ENCODE peak calls at places on chromosomes 3 and 15, in eight cellular contexts. One of them, this sample, is unnamed. For H3K4me1, the result is how much of the 10 kb centered on the place peaks cover.

GRCh38 chr3:67202053-67202452 is 203.9 kb downstream of the KBTBD8 start:
- DNase-seq in upper lobe of right lung: no peak
- DNase-seq in Karpas-422: no peak
- DNase-seq in stomach: no peak
- DNase-seq in mesenchymal stem cell: no peak
- DNase-seq in tibial artery: no peak
- DNase-seq in IMR-90: no peak
- DNase-seq in cardiac muscle cell: no peak
- DNase-seq in this sample: no peak

GRCh38 chr3:71372369-71372768 is 211.2 kb downstream of the FOXP1 start:
- DNase-seq in Karpas-422: no peak
- DNase-seq in mesenchymal stem cell: no peak
- DNase-seq in upper lobe of right lung: no peak
- DNase-seq in tibial artery: no peak
- DNase-seq in IMR-90: no peak
- DNase-seq in cardiac muscle cell: peak
- DNase-seq in stomach: no peak
- DNase-seq in this sample: no peak

GRCh38 chr15:40582726-40583246 is 11.3 kb upstream of the KNL1 start:
- DNase-seq in stomach: no peak
- DNase-seq in Karpas-422: no peak
- DNase-seq in upper lobe of right lung: no peak
- DNase-seq in tibial artery: no peak
- DNase-seq in IMR-90: no peak
- DNase-seq in cardiac muscle cell: no peak
- DNase-seq in mesenchymal stem cell: no peak
- DNase-seq in this sample: no peak

GRCh38 chr3:102745881-102746280 is 311.1 kb downstream of the ZPLD1 start:
- DNase-seq in upper lobe of right lung: no peak
- DNase-seq in cardiac muscle cell: no peak
- DNase-seq in tibial artery: no peak
- DNase-seq in Karpas-422: no peak
- DNase-seq in mesenchymal stem cell: no peak
- DNase-seq in stomach: no peak
- DNase-seq in IMR-90: no peak
- DNase-seq in this sample: no peak

GRCh38 chr3:182248349-182248880 is 536.7 kb downstream of the SOX2 start:
- DNase-seq in IMR-90: no peak
- DNase-seq in tibial artery: no peak
- DNase-seq in Karpas-422: peak
- DNase-seq in mesenchymal stem cell: no peak
- DNase-seq in stomach: no peak
- DNase-seq in upper lobe of right lung: no peak
- DNase-seq in cardiac muscle cell: no peak
- DNase-seq in this sample: no peak

GRCh38 chr3:13878711-13879101 is 1.2 kb downstream of the WNT7A start:
- DNase-seq in Karpas-422: no peak
- DNase-seq in cardiac muscle cell: peak
- DNase-seq in stomach: no peak
- DNase-seq in upper lobe of right lung: peak
- DNase-seq in mesenchymal stem cell: no peak
- DNase-seq in IMR-90: no peak
- DNase-seq in tibial artery: no peak
- DNase-seq in this sample: no peak

GRCh38 chr3:65901236-65901635 is 137.5 kb downstream of the MAGI1 start:
- DNase-seq in IMR-90: no peak
- DNase-seq in upper lobe of right lung: no peak
- DNase-seq in Karpas-422: no peak
- DNase-seq in stomach: no peak
- DNase-seq in mesenchymal stem cell: no peak
- DNase-seq in cardiac muscle cell: no peak
- DNase-seq in tibial artery: no peak
- DNase-seq in this sample: no peak

GRCh38 chr3:174158674-174159073 is 700.5 kb upstream of the NAALADL2 start:
- DNase-seq in Karpas-422: no peak
- DNase-seq in tibial artery: no peak
- DNase-seq in mesenchymal stem cell: no peak
- DNase-seq in upper lobe of right lung: no peak
- DNase-seq in IMR-90: no peak
- DNase-seq in cardiac muscle cell: peak
- DNase-seq in stomach: no peak
- DNase-seq in this sample: no peak

GRCh38 chr15:91469627-91470567 is 369.8 kb downstream of the SV2B start:
- DNase-seq in upper lobe of right lung: no peak
- DNase-seq in Karpas-422: no peak
- DNase-seq in stomach: peak
- DNase-seq in cardiac muscle cell: peak
- DNase-seq in mesenchymal stem cell: no peak
- DNase-seq in tibial artery: no peak
- DNase-seq in IMR-90: no peak
- DNase-seq in this sample: no peak

GRCh38 chr15:92385096-92385495 is 8.6 kb upstream of the ST8SIA2 start:
- DNase-seq in Karpas-422: no peak
- DNase-seq in mesenchymal stem cell: peak
- DNase-seq in IMR-90: peak
- DNase-seq in upper lobe of right lung: no peak
- DNase-seq in stomach: no peak
- DNase-seq in cardiac muscle cell: no peak
- DNase-seq in tibial artery: no peak
- DNase-seq in this sample: no peak

GRCh38 chr15:75532413-75533250 is 46.5 kb downstream of the PTPN9 start:
- DNase-seq in cardiac muscle cell: peak
- DNase-seq in Karpas-422: no peak
- DNase-seq in upper lobe of right lung: no peak
- DNase-seq in mesenchymal stem cell: peak
- DNase-seq in tibial artery: peak
- DNase-seq in IMR-90: peak
- DNase-seq in stomach: peak
- DNase-seq in this sample: peak

GRCh38 chr3:13716540-13717221 is 163.2 kb downstream of the WNT7A start:
- DNase-seq in mesenchymal stem cell: no peak
- DNase-seq in stomach: peak
- DNase-seq in cardiac muscle cell: no peak
- DNase-seq in tibial artery: peak
- DNase-seq in upper lobe of right lung: peak
- DNase-seq in IMR-90: no peak
- DNase-seq in Karpas-422: no peak
- DNase-seq in this sample: no peak

GRCh38 chr3:179887566-179887965 is 149.2 kb downstream of the PEX5L start:
- DNase-seq in mesenchymal stem cell: no peak
- DNase-seq in cardiac muscle cell: no peak
- DNase-seq in Karpas-422: no peak
- DNase-seq in stomach: no peak
- DNase-seq in tibial artery: no peak
- DNase-seq in IMR-90: no peak
- DNase-seq in upper lobe of right lung: no peak
- DNase-seq in this sample: no peak

GRCh38 chr3:178112134-178112533 is 424.1 kb upstream of the KCNMB2 start:
- DNase-seq in mesenchymal stem cell: no peak
- DNase-seq in stomach: no peak
- DNase-seq in upper lobe of right lung: no peak
- DNase-seq in IMR-90: no peak
- DNase-seq in tibial artery: no peak
- DNase-seq in cardiac muscle cell: no peak
- DNase-seq in Karpas-422: no peak
- DNase-seq in this sample: no peak

GRCh38 chr3:118055381-118055780 is 979.3 kb downstream of the IGSF11 start:
- DNase-seq in stomach: no peak
- DNase-seq in upper lobe of right lung: no peak
- DNase-seq in mesenchymal stem cell: no peak
- DNase-seq in cardiac muscle cell: no peak
- DNase-seq in tibial artery: no peak
- DNase-seq in Karpas-422: no peak
- DNase-seq in IMR-90: peak
- DNase-seq in this sample: no peak

GRCh38 chr3:118057086-118057485 is 977.6 kb downstream of the IGSF11 start:
- DNase-seq in upper lobe of right lung: no peak
- DNase-seq in Karpas-422: no peak
- DNase-seq in tibial artery: no peak
- DNase-seq in mesenchymal stem cell: no peak
- DNase-seq in cardiac muscle cell: no peak
- DNase-seq in stomach: no peak
- DNase-seq in IMR-90: peak
- DNase-seq in this sample: no peak

GRCh38 chr3:118059096-118059495 is 975.5 kb downstream of the IGSF11 start:
- DNase-seq in stomach: no peak
- DNase-seq in Karpas-422: no peak
- DNase-seq in IMR-90: no peak
- DNase-seq in upper lobe of right lung: no peak
- DNase-seq in mesenchymal stem cell: no peak
- DNase-seq in tibial artery: no peak
- DNase-seq in cardiac muscle cell: no peak
- DNase-seq in this sample: no peak
- H3K4me3 ChIP-seq in stomach: no peak
- H3K4me3 ChIP-seq in Karpas-422: no peak
- H3K4me3 ChIP-seq in IMR-90: no peak
- H3K4me3 ChIP-seq in upper lobe of right lung: no peak
- H3K4me3 ChIP-seq in mesenchymal stem cell: no peak
- H3K4me3 ChIP-seq in tibial artery: no peak
- H3K4me3 ChIP-seq in cardiac muscle cell: no peak
- H3K4me3 ChIP-seq in this sample: no peak

GRCh38 chr3:11558918-11559815 is 84.5 kb downstream of the VGLL4 start:
- DNase-seq in upper lobe of right lung: no peak
- DNase-seq in IMR-90: no peak
- DNase-seq in Karpas-422: no peak
- DNase-seq in cardiac muscle cell: no peak
- DNase-seq in stomach: no peak
- DNase-seq in tibial artery: peak
- DNase-seq in mesenchymal stem cell: no peak
- DNase-seq in this sample: peak
- H3K4me1 ChIP-seq in upper lobe of right lung: under half
- H3K4me1 ChIP-seq in IMR-90: under half
- H3K4me1 ChIP-seq in Karpas-422: under half
- H3K4me1 ChIP-seq in cardiac muscle cell: under half
- H3K4me1 ChIP-seq in stomach: half or more
- H3K4me1 ChIP-seq in tibial artery: half or more
- H3K4me1 ChIP-seq in mesenchymal stem cell: half or more
- H3K4me1 ChIP-seq in this sample: half or more

GRCh38 chr3:59559721-59560514 is 510.1 kb upstream of the CFAP20DC start:
- DNase-seq in cardiac muscle cell: no peak
- DNase-seq in stomach: no peak
- DNase-seq in IMR-90: peak
- DNase-seq in Karpas-422: no peak
- DNase-seq in mesenchymal stem cell: peak
- DNase-seq in tibial artery: no peak
- DNase-seq in upper lobe of right lung: no peak
- DNase-seq in this sample: no peak
- H3K27ac ChIP-seq in cardiac muscle cell: no peak
- H3K27ac ChIP-seq in stomach: no peak
- H3K27ac ChIP-seq in IMR-90: no peak
- H3K27ac ChIP-seq in Karpas-422: no peak
- H3K27ac ChIP-seq in mesenchymal stem cell: peak
- H3K27ac ChIP-seq in tibial artery: no peak
- H3K27ac ChIP-seq in upper lobe of right lung: no peak
- H3K27ac ChIP-seq in this sample: no peak

DNA sequence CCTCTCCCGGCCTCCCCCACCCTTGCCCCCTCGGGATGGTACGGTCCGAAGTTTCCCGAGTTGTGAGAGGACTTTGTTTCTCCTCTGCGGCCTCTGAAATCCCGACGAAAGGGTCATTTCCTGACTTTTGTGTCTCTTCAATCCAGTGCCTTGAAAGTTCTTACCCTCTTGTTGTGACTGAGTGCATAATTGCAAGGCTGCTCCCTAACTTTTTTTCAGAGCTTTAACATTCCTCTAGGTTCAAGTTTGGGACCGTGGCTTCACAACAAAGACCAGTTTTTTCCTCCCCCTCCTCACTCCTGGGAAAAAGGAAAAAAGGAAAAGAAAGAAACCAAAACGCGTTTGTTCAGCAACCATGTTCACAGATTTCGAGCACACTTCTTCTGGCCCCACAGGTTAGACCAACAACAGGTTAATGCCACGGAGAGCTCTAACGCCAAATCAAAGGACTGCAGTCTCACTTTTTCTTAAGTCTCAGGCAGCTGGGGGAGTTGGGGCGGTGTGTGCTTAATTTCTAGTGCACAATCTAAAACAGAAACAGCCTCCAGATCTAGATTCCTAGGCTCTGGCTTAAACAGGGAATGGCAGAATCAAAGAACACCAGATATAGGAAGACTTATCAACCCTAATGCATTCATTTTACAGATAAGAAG is 139.0 kb downstream of the TMCO5A start:
- DNase-seq in mesenchymal stem cell: peak
- DNase-seq in Karpas-422: peak
- DNase-seq in tibial artery: no peak
- DNase-seq in stomach: no peak
- DNase-seq in upper lobe of right lung: no peak
- DNase-seq in cardiac muscle cell: peak
- DNase-seq in IMR-90: peak
- DNase-seq in this sample: no peak
- H3K4me3 ChIP-seq in mesenchymal stem cell: peak
- H3K4me3 ChIP-seq in Karpas-422: peak
- H3K4me3 ChIP-seq in tibial artery: peak
- H3K4me3 ChIP-seq in stomach: peak
- H3K4me3 ChIP-seq in upper lobe of right lung: peak
- H3K4me3 ChIP-seq in cardiac muscle cell: peak
- H3K4me3 ChIP-seq in IMR-90: peak
- H3K4me3 ChIP-seq in this sample: peak

DNA sequence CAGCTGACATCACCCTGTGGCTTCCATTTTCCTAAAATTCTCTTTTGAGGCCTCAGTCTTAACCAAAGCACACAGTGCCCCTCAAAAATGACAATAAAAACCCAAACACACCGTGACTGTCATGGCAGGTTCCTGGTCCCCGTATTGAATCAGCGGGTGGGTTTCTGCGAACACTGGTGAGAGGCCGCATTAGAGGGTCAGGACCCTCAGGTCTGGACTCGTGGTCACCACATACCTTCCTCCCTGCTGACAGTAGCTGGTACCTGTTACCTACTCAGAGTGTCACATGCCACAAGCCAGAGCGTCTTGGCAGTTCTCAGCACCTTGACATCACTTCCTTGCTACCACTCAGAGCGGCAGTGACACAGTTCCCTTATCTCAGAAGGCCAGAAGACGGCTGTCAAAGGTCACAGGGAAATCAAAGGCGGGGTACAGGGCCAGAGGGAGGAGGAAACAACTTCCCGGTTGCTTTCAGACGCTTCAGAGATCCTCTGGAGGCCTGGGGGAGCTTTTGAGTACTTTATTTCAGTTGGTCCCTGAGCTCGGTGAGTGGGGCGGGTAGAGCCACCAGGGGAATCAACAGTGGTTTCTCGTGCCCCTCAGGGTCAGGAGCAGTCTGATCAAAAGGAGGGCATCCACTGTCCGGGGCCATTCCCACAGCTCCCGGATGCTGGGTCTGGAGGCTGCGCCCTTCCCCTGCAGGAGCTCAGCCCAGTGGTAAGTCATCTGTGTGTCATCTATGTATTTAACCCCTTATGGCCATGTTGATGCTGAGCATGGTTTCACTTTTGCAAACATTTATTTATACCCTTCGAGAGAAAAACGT is at the start of the genes CCR5AS and CCRL2:
- DNase-seq in Karpas-422: no peak
- DNase-seq in upper lobe of right lung: peak
- DNase-seq in cardiac muscle cell: peak
- DNase-seq in mesenchymal stem cell: peak
- DNase-seq in IMR-90: peak
- DNase-seq in tibial artery: peak
- DNase-seq in stomach: peak
- DNase-seq in this sample: peak
- H3K4me1 ChIP-seq in Karpas-422: under half
- H3K4me1 ChIP-seq in upper lobe of right lung: under half
- H3K4me1 ChIP-seq in cardiac muscle cell: under half
- H3K4me1 ChIP-seq in mesenchymal stem cell: under half
- H3K4me1 ChIP-seq in IMR-90: under half
- H3K4me1 ChIP-seq in tibial artery: under half
- H3K4me1 ChIP-seq in stomach: under half
- H3K4me1 ChIP-seq in this sample: half or more